ENCODE peak calls at places on chromosomes 16 and 17, in six cellular contexts. N, O, Y, K, F and Q are unnamed samples. For H3K27me3, the result is how much of the 10 kb centered on the place peaks cover.

GRCh38 chr17:48484256-48484655 is 46.6 kb downstream of the HOXB1 start:
- DNase-seq in O (no peak), K (no peak), N (no peak), Y (peak), F (no peak), Q (no peak)

GRCh38 chr17:48715496-48716399 is 6.6 kb downstream of the PRAC1 start:
- DNase-seq in Y (peak), N (no peak), K (no peak), O (no peak), F (no peak), Q (no peak)

GRCh38 chr17:36602924-36603384 is 1.6 kb downstream of the MRM1 start:
- DNase-seq in Y (peak), F (peak), K (peak), N (peak), O (peak), Q (peak)

GRCh38 chr16:9008335-9009260 is 44.9 kb upstream of the USP7 start:
- DNase-seq in Y (peak), O (peak), F (peak), K (peak), N (peak), Q (peak)

GRCh38 chr16:70781800-70782199 is 19.2 kb downstream of the VAC14 start:
- DNase-seq in Y (no peak), K (no peak), F (no peak), N (no peak), O (no peak), Q (peak)

GRCh38 chr17:44794699-44795413 is 35.2 kb downstream of the GJC1 start:
- DNase-seq in F (no peak), O (no peak), N (no peak), K (peak), Y (peak), Q (no peak)

GRCh38 chr17:81514735-81515529 is 2.3 kb upstream of the ACTG1 start:
- DNase-seq in Y (peak), O (peak), F (peak), K (peak), N (peak), Q (peak)

GRCh38 chr17:65218261-65218660 is 81.1 kb downstream of the RGS9 start:
- DNase-seq in O (no peak), Y (no peak), N (no peak), F (no peak), K (no peak), Q (no peak)

GRCh38 chr17:80892900-80893603 is 98.6 kb upstream of the CHMP6 start:
- DNase-seq in F (no peak), N (peak), Y (peak), O (no peak), K (no peak), Q (peak)

GRCh38 chr16:19366384-19366783 is 51.3 kb upstream of the TMC5 start:
- DNase-seq in K (no peak), O (no peak), Y (no peak), F (no peak), N (no peak), Q (no peak)

GRCh38 chr17:45430738-45431530 is 1.7 kb downstream of the ARHGAP27 start:
- DNase-seq in N (no peak), Y (no peak), F (peak), K (peak), O (peak), Q (no peak)

GRCh38 chr17:35312790-35313711 is 60.4 kb downstream of the SLFN11 start:
- DNase-seq in F (peak), O (peak), K (peak), Y (peak), N (peak), Q (peak)

GRCh38 chr17:2202996-2203575 is 100.5 kb downstream of the SMG6 start:
- DNase-seq in Y (no peak), F (no peak), O (no peak), N (no peak), K (no peak), Q (no peak)

GRCh38 chr17:7042507-7043194 is 1.2 kb downstream of the SLC16A11 start:
- DNase-seq in F (peak), K (peak), Y (no peak), N (no peak), O (no peak), Q (no peak)

GRCh38 chr16:12155235-12155634 is 178.7 kb downstream of the SNX29 start:
- DNase-seq in K (no peak), Y (no peak), N (no peak), O (no peak), F (no peak), Q (no peak)

DNA sequence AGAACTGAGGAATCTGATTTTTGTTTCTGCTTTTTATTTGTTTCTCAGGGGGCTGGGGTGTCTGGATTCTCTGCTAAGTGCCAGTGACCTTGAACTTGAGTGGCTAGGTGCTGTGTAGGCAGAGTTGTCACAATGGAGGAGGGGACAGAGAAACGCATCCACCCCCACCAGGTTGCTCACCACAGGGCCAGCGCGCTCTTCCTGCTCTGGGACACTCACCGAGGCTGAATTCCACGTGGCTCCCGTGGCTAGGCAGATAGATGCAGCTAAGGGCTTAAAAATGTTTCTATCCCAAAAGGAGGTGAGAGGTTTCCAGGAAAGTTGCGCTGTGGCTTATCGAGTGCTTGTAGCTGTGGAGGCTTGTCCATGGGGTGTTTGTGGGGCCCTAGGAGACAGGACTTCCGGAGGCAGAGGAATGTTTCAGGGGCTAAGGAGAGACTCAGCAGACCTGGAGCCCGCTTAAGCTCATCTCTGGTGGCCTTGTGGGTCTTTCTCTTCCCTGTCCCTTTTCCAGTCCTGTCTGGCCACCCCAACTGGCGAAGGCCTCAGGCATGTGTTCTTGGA is 36.8 kb downstream of the ADCY7 start:
- DNase-seq in O (no peak), N (no peak), Y (no peak), F (no peak), K (peak), Q (no peak)
- H3K4me3 ChIP-seq in O (no peak), N (no peak), Y (no peak), F (no peak), K (no peak), Q (no peak)

DNA sequence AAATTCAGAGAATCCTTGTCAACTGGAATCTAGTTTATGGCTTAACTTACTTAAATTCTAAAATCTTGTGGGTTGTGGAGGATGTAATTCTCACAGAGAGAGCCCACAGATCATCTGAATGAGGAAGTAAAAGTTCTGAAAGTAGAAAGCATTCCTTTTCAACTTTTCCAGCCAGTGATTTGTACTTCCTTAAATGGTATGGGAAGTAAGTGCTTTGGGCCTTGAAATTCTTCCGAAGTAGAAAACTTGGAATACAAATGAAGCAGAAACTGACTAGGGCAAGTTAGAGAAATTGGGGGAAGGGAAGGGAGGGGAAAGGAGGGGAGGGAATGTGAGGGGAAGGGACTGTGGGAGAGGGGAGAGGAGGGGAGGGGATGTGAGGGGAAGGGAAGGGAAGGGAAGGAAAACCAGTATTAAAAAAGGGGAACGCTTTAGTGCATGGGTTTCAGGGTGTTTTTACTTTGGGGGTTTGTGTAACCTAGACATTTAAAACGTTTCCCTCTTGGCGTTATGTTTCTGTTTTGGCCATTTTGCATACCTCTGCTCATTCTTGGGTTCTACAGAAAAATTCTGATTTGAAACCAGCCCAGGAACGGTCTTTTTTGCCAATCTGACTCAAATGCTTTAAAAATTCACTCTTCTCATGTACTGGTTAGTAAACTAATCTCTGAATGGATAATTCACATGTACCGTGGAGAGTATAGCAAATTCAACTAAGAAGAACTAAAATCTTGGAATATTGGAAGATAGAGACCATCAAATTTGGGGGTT is 15.5 kb upstream of the SNTB2 start:
- DNase-seq in N (no peak), Y (no peak), O (no peak), K (peak), F (no peak), Q (no peak)
- H3K27me3 ChIP-seq in N (under half), Y (under half), O (under half), K (under half), F (under half), Q (under half)

GRCh38 chr16:1326380-1326779 is 7.1 kb upstream of the BAIAP3 start:
- DNase-seq in O (no peak), K (no peak), Y (no peak), F (peak), N (no peak), Q (no peak)

GRCh38 chr16:1324286-1324826 is 9.1 kb upstream of the BAIAP3 start:
- DNase-seq in Y (no peak), O (no peak), F (no peak), N (no peak), K (no peak), Q (no peak)

GRCh38 chr16:1326946-1327618 is 6.4 kb upstream of the BAIAP3 start:
- DNase-seq in N (no peak), O (no peak), Y (no peak), F (no peak), K (no peak), Q (no peak)

GRCh38 chr16:1325261-1325660 is 8.2 kb upstream of the BAIAP3 start:
- DNase-seq in N (no peak), Y (no peak), K (no peak), F (no peak), O (no peak), Q (no peak)

GRCh38 chr16:1325673-1326371 is 7.6 kb upstream of the BAIAP3 start:
- DNase-seq in N (no peak), K (peak), O (no peak), Y (no peak), F (no peak), Q (no peak)
- H3K4me3 ChIP-seq in N (no peak), K (no peak), O (no peak), Y (no peak), F (no peak), Q (no peak)

DNA sequence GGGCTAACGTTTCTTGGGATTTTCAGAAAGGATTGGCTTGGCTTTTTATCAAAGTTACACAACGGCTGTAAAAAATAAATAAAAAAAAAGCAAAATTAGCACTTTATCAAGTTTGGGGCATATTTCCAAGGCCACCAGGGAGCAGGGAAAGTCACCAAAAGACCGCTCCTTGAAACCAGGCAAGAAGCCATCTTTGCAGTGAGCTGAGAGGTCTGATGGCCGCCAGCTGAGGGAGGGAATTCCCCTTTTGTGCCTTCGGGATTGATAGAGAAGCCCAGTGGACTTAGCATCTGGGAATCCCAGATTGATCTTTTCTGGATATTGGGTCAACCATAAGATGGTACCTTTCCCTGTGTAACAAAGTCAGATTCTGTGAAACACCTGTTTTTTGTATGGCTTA is 192.2 kb downstream of the WWOX start:
- DNase-seq in Y (no peak), F (no peak), K (no peak), N (no peak), O (no peak), Q (no peak)
- H3K27me3 ChIP-seq in Y (under half), F (under half), K (under half), N (under half), O (under half), Q (under half)

GRCh38 chr17:83010323-83011200 is 68.8 kb upstream of the METRNL start:
- DNase-seq in Y (peak), K (peak), N (no peak), F (no peak), O (no peak), Q (no peak)
- H3K4me3 ChIP-seq in Y (no peak), K (no peak), N (no peak), F (no peak), O (no peak), Q (no peak)

DNA sequence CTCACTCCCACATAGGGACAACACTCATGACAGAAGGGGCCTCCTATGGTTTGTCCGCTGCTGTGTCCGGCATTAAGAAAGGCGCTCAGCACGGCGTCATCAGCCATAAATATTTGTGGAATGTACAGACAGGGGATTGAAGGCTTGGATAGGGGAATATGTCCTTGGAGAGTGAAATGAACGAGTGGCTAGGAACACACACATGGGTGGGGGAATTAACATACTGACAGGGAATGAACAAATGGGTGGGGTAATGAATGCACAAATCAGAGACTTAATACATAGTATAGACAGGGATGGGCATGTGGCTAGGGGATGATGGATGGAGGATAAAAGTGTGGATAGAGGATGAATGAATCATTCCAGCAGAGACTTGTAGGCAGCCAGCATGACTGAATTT is 154.0 kb upstream of the HSBP1 start:
- DNase-seq in K (no peak), N (no peak), Y (peak), O (no peak), F (no peak), Q (no peak)
- H3K27me3 ChIP-seq in K (under half), N (under half), Y (under half), O (under half), F (under half), Q (under half)